ENCODE peak calls at places on chromosomes 11 and 22, in nine cellular contexts. G is GM23338, T is GM23248, K is HCT116, U is hepatocyte, J is SK-N-SH, O is PC-3, C is MM.1S, S is neural progenitor cell. Q is an unnamed sample.

GRCh38 chr22:33787645-33788456 is 132.4 kb downstream of the LARGE1 start:
- DNase-seq in G (no peak), T (no peak), K (no peak), U (no peak), J (no peak), O (no peak), C (peak), S (no peak), Q (no peak)

GRCh38 chr11:79374707-79375106 is 66.1 kb downstream of the TENM4 start:
- DNase-seq in G (peak), T (no peak), K (no peak), U (no peak), J (no peak), O (no peak), C (no peak), S (peak), Q (no peak)

GRCh38 chr22:46779023-46779422 is 16.6 kb downstream of the TBC1D22A start:
- DNase-seq in G (no peak), T (no peak), K (no peak), U (no peak), J (no peak), O (no peak), C (no peak), S (no peak), Q (no peak)

GRCh38 chr11:85737738-85738137 is 51.7 kb upstream of the CCDC89 start:
- DNase-seq in G (no peak), T (no peak), K (no peak), U (no peak), J (no peak), O (peak), C (no peak), S (no peak), Q (no peak)

GRCh38 chr22:18152519-18152918 is 2.5 kb downstream of the USP18 start:
- DNase-seq in G (no peak), T (no peak), K (no peak), U (no peak), J (no peak), O (no peak), C (no peak), S (no peak), Q (no peak)

GRCh38 chr22:42752912-42753311 is 32.2 kb upstream of the A4GALT start:
- DNase-seq in G (no peak), T (peak), K (no peak), U (no peak), J (peak), O (no peak), C (no peak), S (no peak), Q (no peak)

GRCh38 chr11:102184269-102184987 is 74.2 kb downstream of the YAP1 start:
- DNase-seq in G (no peak), T (no peak), K (no peak), U (no peak), J (no peak), O (no peak), C (no peak), S (no peak), Q (no peak)

GRCh38 chr22:42848941-42849340 is 8.1 kb downstream of the ARFGAP3 start:
- DNase-seq in G (no peak), T (peak), K (no peak), U (no peak), J (no peak), O (no peak), C (no peak), S (no peak), Q (no peak)

GRCh38 chr11:1943977-1944376 is 3.2 kb upstream of the MRPL23 start:
- DNase-seq in G (no peak), T (peak), K (no peak), U (no peak), J (no peak), O (peak), C (no peak), S (no peak), Q (no peak)

GRCh38 chr22:23200896-23201295 is 20.6 kb downstream of the BCR start:
- DNase-seq in G (no peak), T (no peak), K (no peak), U (no peak), J (no peak), O (no peak), C (no peak), S (no peak), Q (no peak)

GRCh38 chr22:17072877-17073276 is 11.9 kb upstream of the IL17RA start:
- DNase-seq in G (no peak), T (no peak), K (no peak), U (no peak), J (no peak), O (no peak), C (no peak), S (no peak), Q (no peak)

GRCh38 chr11:118051611-118052461 is 25.0 kb upstream of the TMPRSS4 start:
- DNase-seq in G (no peak), T (no peak), K (no peak), U (no peak), J (no peak), O (no peak), C (peak), S (no peak), Q (peak)

GRCh38 chr11:46877580-46877979 is 31.5 kb upstream of the CKAP5 start:
- DNase-seq in G (no peak), T (no peak), K (no peak), U (no peak), J (no peak), O (no peak), C (no peak), S (no peak), Q (no peak)

GRCh38 chr11:134476435-134477021 is 64.5 kb upstream of the B3GAT1 start:
- DNase-seq in G (peak), T (peak), K (no peak), U (peak), J (no peak), O (peak), C (no peak), S (peak), Q (no peak)

GRCh38 chr11:13874596-13874995 is 87.9 kb upstream of the SPON1 start:
- DNase-seq in G (no peak), T (no peak), K (no peak), U (no peak), J (no peak), O (no peak), C (no peak), S (no peak), Q (no peak)

GRCh38 chr11:62593434-62594044 is 2.2 kb upstream of the TUT1 start:
- DNase-seq in G (peak), T (peak), K (no peak), U (peak), J (peak), O (peak), C (peak), S (peak), Q (peak)

GRCh38 chr11:4983851-4984250 is 10.8 kb upstream of the OR51L1 start:
- DNase-seq in G (no peak), T (no peak), K (no peak), U (peak), J (no peak), O (no peak), C (no peak), S (no peak), Q (no peak)

GRCh38 chr22:22109693-22110466 is 127.3 kb upstream of the TOP3B start:
- DNase-seq in G (peak), T (no peak), K (no peak), U (peak), J (no peak), O (peak), C (no peak), S (no peak), Q (peak)

GRCh38 chr11:12214751-12215150 is 104.4 kb downstream of the MICAL2 start:
- DNase-seq in G (no peak), T (peak), K (no peak), U (no peak), J (no peak), O (no peak), C (no peak), S (no peak), Q (no peak)

GRCh38 chr11:12743834-12744449 is 69.7 kb downstream of the TEAD1 start:
- DNase-seq in G (no peak), T (no peak), K (no peak), U (no peak), J (no peak), O (no peak), C (peak), S (no peak), Q (no peak)

GRCh38 chr11:65814131-65814959 is 19.4 kb upstream of the SNX32 start:
- DNase-seq in G (no peak), T (peak), K (no peak), U (no peak), J (no peak), O (no peak), C (no peak), S (no peak), Q (no peak)

GRCh38 chr11:97683733-97684132 is 1293.9 kb downstream of the JRKL start:
- DNase-seq in G (peak), T (no peak), K (no peak), U (peak), J (no peak), O (peak), C (peak), S (peak), Q (no peak)

GRCh38 chr11:47724041-47724729 is 9.0 kb upstream of the AGBL2 start:
- DNase-seq in G (no peak), T (peak), K (no peak), U (peak), J (no peak), O (peak), C (no peak), S (no peak), Q (no peak)

GRCh38 chr22:35380013-35380412 is 883 bp upstream of the HMOX1 start:
- DNase-seq in G (no peak), T (peak), K (no peak), U (peak), J (no peak), O (no peak), C (no peak), S (no peak), Q (no peak)

GRCh38 chr11:88280673-88281316 is 56.7 kb downstream of the CTSC start:
- DNase-seq in G (no peak), T (peak), K (no peak), U (no peak), J (no peak), O (no peak), C (no peak), S (no peak), Q (no peak)

GRCh38 chr22:39908737-39909136 is 7.9 kb downstream of the GRAP2 start:
- DNase-seq in G (no peak), T (peak), K (no peak), U (no peak), J (no peak), O (peak), C (no peak), S (no peak), Q (no peak)

GRCh38 chr11:35179466-35180135 is 40.6 kb downstream of the CD44 start:
- DNase-seq in G (no peak), T (peak), K (no peak), U (no peak), J (no peak), O (peak), C (no peak), S (no peak), Q (no peak)

GRCh38 chr11:130528862-130529261 is 80.4 kb downstream of the ADAMTS15 start:
- DNase-seq in G (no peak), T (no peak), K (no peak), U (no peak), J (no peak), O (peak), C (no peak), S (no peak), Q (no peak)

GRCh38 chr11:3192511-3193372 is 25.9 kb downstream of the MRGPRG start:
- DNase-seq in G (no peak), T (no peak), K (no peak), U (no peak), J (no peak), O (no peak), C (no peak), S (no peak), Q (no peak)

GRCh38 chr11:68196219-68196618 is 16.9 kb downstream of the KMT5B start:
- DNase-seq in G (no peak), T (no peak), K (no peak), U (no peak), J (no peak), O (no peak), C (no peak), S (no peak), Q (no peak)

GRCh38 chr11:68189888-68190287 is 23.2 kb downstream of the KMT5B start:
- DNase-seq in G (no peak), T (no peak), K (no peak), U (no peak), J (no peak), O (no peak), C (no peak), S (no peak), Q (no peak)

GRCh38 chr11:68191661-68192579 is 21.2 kb downstream of the KMT5B start:
- DNase-seq in G (no peak), T (no peak), K (no peak), U (no peak), J (no peak), O (peak), C (no peak), S (no peak), Q (no peak)

GRCh38 chr11:68194675-68195294 is 18.3 kb downstream of the KMT5B start:
- DNase-seq in G (no peak), T (no peak), K (no peak), U (no peak), J (no peak), O (no peak), C (no peak), S (no peak), Q (peak)

GRCh38 chr11:68193018-68193417 is 20.1 kb downstream of the KMT5B start:
- DNase-seq in G (no peak), T (no peak), K (no peak), U (no peak), J (no peak), O (no peak), C (peak), S (no peak), Q (peak)
- TF ChIP-seq EZH2phosphoT487 in G (no peak), T (no peak), K (no peak), U (no peak), J (no peak), O (no peak), C (no peak), S (no peak), Q (no peak)

GRCh38 chr11:128530119-128531091 is 57.0 kb downstream of the ETS1 start:
- DNase-seq in G (no peak), T (peak), K (no peak), U (no peak), J (no peak), O (peak), C (no peak), S (no peak), Q (no peak)
- TF ChIP-seq EZH2phosphoT487 in G (no peak), T (no peak), K (no peak), U (no peak), J (no peak), O (no peak), C (no peak), S (peak), Q (no peak)

DNA sequence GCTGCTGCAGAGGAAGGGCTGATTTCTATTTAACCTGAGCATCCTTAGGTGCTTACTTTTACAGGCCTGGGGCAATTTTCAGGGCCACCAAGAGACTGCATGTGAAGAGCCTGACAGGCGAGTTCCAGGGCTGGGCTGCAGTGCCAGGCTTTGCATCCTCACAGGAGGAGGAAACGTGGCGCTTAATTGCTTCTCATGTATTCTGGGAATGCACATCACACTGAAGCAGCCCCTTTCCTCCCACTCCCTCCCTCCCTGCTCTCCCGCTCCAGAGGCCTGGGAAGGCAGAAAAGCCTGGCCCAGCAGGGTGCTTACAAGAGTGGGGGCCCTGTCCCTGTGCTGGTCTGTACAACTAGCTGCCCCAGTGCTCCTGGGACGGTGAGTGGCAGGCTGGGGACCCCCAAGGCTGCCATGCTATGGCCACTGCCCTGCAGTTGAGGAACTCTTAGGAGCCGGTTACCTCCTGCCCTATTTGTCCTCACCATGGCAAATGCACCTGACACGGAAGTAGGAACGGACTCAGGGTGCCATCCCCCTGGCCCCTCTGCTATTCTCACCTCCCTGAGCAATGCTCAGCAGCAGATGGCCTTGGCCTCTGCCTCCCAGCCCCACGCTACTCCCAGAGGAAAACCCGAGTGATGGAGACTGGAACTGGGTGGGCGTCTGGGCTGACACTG is 105.0 kb downstream of the CTTN start:
- DNase-seq in G (no peak), T (no peak), K (no peak), U (no peak), J (no peak), O (no peak), C (no peak), S (peak), Q (no peak)
- TF ChIP-seq EZH2phosphoT487 in G (no peak), T (no peak), K (no peak), U (no peak), J (no peak), O (no peak), C (no peak), S (no peak), Q (no peak)

GRCh38 chr11:27716850-27717249 is 16.6 kb upstream of the BDNF start:
- DNase-seq in G (peak), T (peak), K (no peak), U (no peak), J (no peak), O (peak), C (no peak), S (peak), Q (no peak)
- TF ChIP-seq EZH2phosphoT487 in G (no peak), T (no peak), K (no peak), U (no peak), J (no peak), O (no peak), C (no peak), S (no peak), Q (no peak)

GRCh38 chr11:131910491-131911387 is 540.3 kb downstream of the NTM start:
- DNase-seq in G (peak), T (peak), K (no peak), U (peak), J (peak), O (no peak), C (no peak), S (peak), Q (no peak)
- TF ChIP-seq EZH2phosphoT487 in G (no peak), T (no peak), K (no peak), U (no peak), J (no peak), O (no peak), C (no peak), S (no peak), Q (no peak)

GRCh38 chr11:126007263-126007662 is 55.4 kb downstream of the CDON start:
- DNase-seq in G (no peak), T (peak), K (peak), U (peak), J (peak), O (peak), C (no peak), S (no peak), Q (no peak)
- TF ChIP-seq EZH2phosphoT487 in G (no peak), T (no peak), K (no peak), U (no peak), J (no peak), O (no peak), C (no peak), S (no peak), Q (no peak)

GRCh38 chr11:95419915-95420314 is 188.9 kb upstream of the SESN3 start:
- DNase-seq in G (no peak), T (peak), K (no peak), U (peak), J (no peak), O (peak), C (no peak), S (no peak), Q (no peak)
- TF ChIP-seq EZH2phosphoT487 in G (no peak), T (no peak), K (no peak), U (no peak), J (no peak), O (no peak), C (no peak), S (no peak), Q (no peak)

DNA sequence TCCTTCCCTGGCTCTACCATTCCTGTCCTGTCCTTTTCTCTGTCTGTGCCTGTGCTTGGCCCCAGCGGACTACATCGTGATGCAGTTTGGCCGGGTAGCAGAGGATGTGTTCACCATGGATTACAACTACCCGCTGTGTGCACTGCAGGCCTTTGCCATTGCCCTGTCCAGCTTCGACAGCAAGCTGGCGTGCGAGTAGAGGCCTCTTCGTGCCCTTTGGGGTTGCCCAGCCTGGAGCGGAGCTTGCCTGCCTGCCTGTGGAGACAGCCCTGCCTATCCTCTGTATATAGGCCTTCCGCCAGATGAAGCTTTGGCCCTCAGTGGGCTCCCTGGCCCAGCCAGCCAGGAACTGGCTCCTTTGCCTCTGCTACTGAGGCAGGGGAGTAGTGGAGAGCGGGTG is 20.4 kb downstream of the TUB start:
- DNase-seq in G (no peak), T (no peak), K (no peak), U (peak), J (no peak), O (no peak), C (no peak), S (no peak), Q (no peak)
- TF ChIP-seq EZH2phosphoT487 in G (no peak), T (no peak), K (no peak), U (no peak), J (no peak), O (no peak), C (no peak), S (no peak), Q (no peak)

Q was measured in OCI-LY7.